ENCODE peak calls at places on chromosomes 6 and 20, in seven cellular contexts. G is sigmoid colon; E is AG04450; L is CD8-positive, alpha-beta T cell; C is thoracic aorta; Y is astrocyte of the spinal cord; Z is CD4-positive, alpha-beta T cell. O is an unnamed sample.

GRCh38 chr20:10877345-10877744 is 203.5 kb upstream of the JAG1 start:
- DNase-seq in G (no peak), E (no peak), L (no peak), C (no peak), Y (no peak), Z (no peak), O (peak; percentile 60)

GRCh38 chr6:68637782-68638181 is 2.7 kb downstream of the ADGRB3 start:
- DNase-seq in G (no peak), E (no peak), L (no peak), C (no peak), Y (no peak), Z (no peak), O (no peak)

GRCh38 chr6:20717743-20718142 is 183.5 kb downstream of the CDKAL1 start:
- DNase-seq in G (no peak), E (no peak), L (no peak), C (no peak), Y (no peak), Z (no peak), O (no peak)

GRCh38 chr20:37294262-37294981 is 5.0 kb downstream of the MANBAL start:
- DNase-seq in G (no peak), E (no peak), L (no peak), C (no peak), Y (no peak), Z (no peak), O (no peak)

GRCh38 chr6:14786455-14786854 is 459.4 kb upstream of the JARID2 start:
- DNase-seq in G (no peak), E (no peak), L (no peak), C (no peak), Y (no peak), Z (no peak), O (no peak)

GRCh38 chr6:13814176-13814937 is at the start of gene MCUR1:
- DNase-seq in G (peak; percentile 93), E (peak; percentile 20), L (peak; percentile 66), C (peak; percentile 63), Y (peak; percentile 84), Z (peak; percentile 61), O (peak; percentile 85)

GRCh38 chr20:48750941-48751620 is 76.7 kb downstream of the PREX1 start:
- DNase-seq in G (no peak), E (no peak), L (peak; percentile 46), C (no peak), Y (peak; percentile 14), Z (peak; percentile 40), O (no peak)

GRCh38 chr6:114007451-114007953 is 36.6 kb upstream of the HDAC2 start:
- DNase-seq in G (no peak), E (no peak), L (no peak), C (no peak), Y (peak; percentile 67), Z (no peak), O (no peak)

GRCh38 chr6:80477591-80478370 is 371.3 kb downstream of the BCKDHB start:
- DNase-seq in G (no peak), E (no peak), L (no peak), C (no peak), Y (peak; percentile 22), Z (no peak), O (no peak)

GRCh38 chr6:143549221-143549620 is 37.7 kb upstream of the FUCA2 start:
- DNase-seq in G (no peak), E (no peak), L (no peak), C (no peak), Y (no peak), Z (no peak), O (no peak)

GRCh38 chr20:49420811-49421295 is 61.6 kb downstream of the KCNB1 start:
- DNase-seq in G (peak; percentile 96), E (no peak), L (no peak), C (no peak), Y (no peak), Z (no peak), O (peak; percentile 48)

GRCh38 chr6:159693894-159694545 is 979 bp upstream of the SOD2 start:
- DNase-seq in G (peak; percentile 85), E (no peak), L (peak; percentile 29), C (no peak), Y (peak; percentile 19), Z (peak; percentile 34), O (peak; percentile 87)

GRCh38 chr20:43963872-43964791 is 49.5 kb downstream of the TOX2 start:
- DNase-seq in G (peak; percentile 76), E (no peak), L (no peak), C (no peak), Y (peak; percentile 72), Z (peak; percentile 40), O (peak; percentile 59)

GRCh38 chr6:90484392-90484791 is 102.5 kb downstream of the MAP3K7 start:
- DNase-seq in G (no peak), E (no peak), L (no peak), C (no peak), Y (no peak), Z (no peak), O (no peak)

GRCh38 chr6:163728442-163729126 is 314.1 kb downstream of the QKI start:
- DNase-seq in G (peak; percentile 20), E (no peak), L (no peak), C (no peak), Y (no peak), Z (no peak), O (no peak)

GRCh38 chr6:103047567-103047966 is 1654.1 kb downstream of the GRIK2 start:
- DNase-seq in G (no peak), E (no peak), L (no peak), C (no peak), Y (no peak), Z (no peak), O (no peak)

GRCh38 chr6:140071601-140072062 is 697.2 kb upstream of the CITED2 start:
- DNase-seq in G (no peak), E (no peak), L (no peak), C (no peak), Y (peak; percentile 72), Z (no peak), O (peak; percentile 52)

GRCh38 chr6:38239719-38240451 is 399.8 kb downstream of the BTBD9 start:
- DNase-seq in G (no peak), E (no peak), L (no peak), C (no peak), Y (peak; percentile 27), Z (no peak), O (no peak)

GRCh38 chr6:160201056-160201455 is 57.6 kb downstream of the SLC22A2 start:
- DNase-seq in G (no peak), E (no peak), L (no peak), C (no peak), Y (no peak), Z (no peak), O (no peak)

GRCh38 chr20:40663991-40664880 is 24.8 kb downstream of the MAFB start:
- DNase-seq in G (no peak), E (no peak), L (no peak), C (no peak), Y (no peak), Z (no peak), O (no peak)

GRCh38 chr20:50138479-50139393 is 14.8 kb downstream of the PEDS1 start:
- DNase-seq in G (no peak), E (no peak), L (no peak), C (no peak), Y (no peak), Z (no peak), O (peak; percentile 38)

DNA sequence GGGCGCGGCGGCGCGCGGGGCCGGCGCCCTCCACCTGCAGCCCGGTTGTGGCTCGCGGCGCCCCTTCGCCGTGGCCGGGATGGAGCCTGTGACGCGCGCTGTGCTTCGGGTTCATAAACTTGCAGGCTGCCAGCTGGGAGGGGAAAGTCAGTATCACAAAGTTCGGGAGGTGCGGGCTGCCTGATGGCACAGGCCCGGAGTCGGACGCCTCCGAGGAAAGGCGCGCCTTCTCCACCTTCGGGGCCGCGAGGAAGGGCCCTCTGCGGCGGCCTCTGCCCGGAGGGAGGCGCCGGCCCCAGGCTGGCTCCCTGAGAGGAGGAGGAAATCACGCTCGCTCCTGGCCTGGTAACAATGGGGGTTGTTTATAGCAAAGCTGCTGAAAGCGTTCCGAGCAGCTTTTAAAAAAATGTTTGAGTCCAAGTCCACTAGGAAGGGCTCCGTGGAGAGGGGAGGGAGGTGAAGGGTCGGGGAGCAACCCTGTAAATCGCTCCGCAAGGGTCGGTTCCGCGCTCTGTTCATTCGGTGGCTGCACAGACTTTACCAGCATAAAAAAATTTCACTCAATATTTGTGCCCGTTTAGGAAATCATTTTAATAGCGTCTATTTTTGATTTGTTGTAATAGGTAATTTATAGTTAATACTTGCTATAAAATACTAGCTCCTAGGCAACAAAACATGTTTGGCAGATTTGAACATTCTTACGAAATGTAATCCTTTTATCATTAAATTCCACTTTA is 1.0 kb downstream of the AFDN start:
- DNase-seq in G (peak; percentile 78), E (no peak), L (no peak), C (no peak), Y (peak; percentile 33), Z (no peak), O (peak; percentile 57)
- TF ChIP-seq CTCF in G (no peak), E (no peak), L (no peak), C (no peak), Y (peak; percentile 16), Z (no peak), O (no peak)

GRCh38 chr6:109440325-109441068 is at the start of the genes PPIL6 and SMPD2:
- DNase-seq in G (peak; percentile 95), E (peak; percentile 58), L (peak; percentile 75), C (no peak), Y (peak; percentile 94), Z (peak; percentile 58), O (peak; percentile 82)
- TF ChIP-seq CTCF in G (peak; percentile 34), E (peak; percentile 33), L (peak; percentile 31), C (peak; percentile 13), Y (peak; percentile 22), Z (peak; percentile 4), O (no peak)

GRCh38 chr6:104625536-104625935 is 234.2 kb downstream of the HACE1 start:
- DNase-seq in G (no peak), E (no peak), L (no peak), C (no peak), Y (peak; percentile 45), Z (no peak), O (peak; percentile 96)

GRCh38 chr6:104617541-104618072 is 242.1 kb downstream of the HACE1 start:
- DNase-seq in G (no peak), E (no peak), L (no peak), C (no peak), Y (no peak), Z (no peak), O (no peak)

GRCh38 chr6:104623052-104623690 is 236.5 kb downstream of the HACE1 start:
- DNase-seq in G (no peak), E (no peak), L (no peak), C (no peak), Y (no peak), Z (no peak), O (peak; percentile 48)
- TF ChIP-seq CTCF in G (no peak), E (no peak), L (no peak), C (no peak), Y (no peak), Z (no peak), O (no peak)

DNA sequence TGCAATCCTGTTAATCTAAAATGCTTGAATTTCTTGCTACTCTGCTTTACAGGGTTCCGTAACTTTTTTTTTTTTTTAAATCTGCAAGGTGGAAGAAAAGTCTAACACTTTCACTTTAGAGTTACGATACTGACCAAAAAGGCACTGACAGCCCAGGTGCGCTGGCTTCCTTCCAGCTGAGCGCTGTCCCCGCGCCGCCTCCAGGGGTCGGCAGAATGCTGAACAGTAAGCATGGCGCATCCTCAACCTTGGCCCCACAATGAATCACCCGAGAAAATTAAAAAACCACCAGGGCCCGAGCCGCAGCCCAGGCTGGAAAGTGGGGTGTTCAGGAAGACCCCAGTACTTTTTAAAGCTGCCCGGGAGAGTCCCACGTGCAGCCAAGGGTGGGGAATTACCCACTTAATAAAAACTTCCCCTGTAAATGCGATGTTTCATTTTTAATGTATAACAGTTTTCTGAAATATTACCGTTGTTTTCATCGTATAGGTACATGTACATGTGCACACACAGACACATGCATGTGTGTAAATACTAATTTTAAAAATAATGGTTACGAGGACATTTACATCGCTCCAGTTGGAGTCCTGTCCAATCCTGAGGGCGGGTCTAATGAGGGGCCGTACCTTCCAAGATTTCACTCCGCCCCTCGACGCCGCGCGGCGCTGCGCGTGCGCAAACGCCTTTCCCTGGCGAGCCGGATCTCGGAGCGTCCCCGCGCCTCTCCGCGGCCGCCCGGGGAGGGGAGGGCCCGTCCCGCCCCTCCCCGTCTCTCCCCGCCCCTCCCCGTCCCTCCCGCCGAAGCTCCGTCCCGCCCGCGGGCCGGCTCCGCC is 420 bp upstream of the GINM1 start:
- DNase-seq in G (peak; percentile 95), E (peak; percentile 86), L (peak; percentile 94), C (peak; percentile 77), Y (peak; percentile 96), Z (peak; percentile 93), O (peak; percentile 95)
- TF ChIP-seq CTCF in G (peak; percentile 59), E (peak; percentile 74), L (peak; percentile 78), C (peak; percentile 48), Y (peak; percentile 85), Z (peak; percentile 88), O (peak; percentile 61)

O was measured in MCF 10A.